ENCODE peak calls at places on chromosomes 11 and 22, in six cellular contexts. G is HCT116, O is right lobe of liver, M is lower lobe of right lung, Z is brain microvascular endothelial cell, Q is lung. S is an unnamed sample.

GRCh38 chr11:111565111-111565720 is 24.7 kb downstream of the LAYN start:
- DNase-seq in G (peak; percentile 63), O (no peak), M (no peak), Z (peak; percentile 79), Q (peak; percentile 75), S (peak; percentile 35)

GRCh38 chr22:19360300-19360792 is 68.8 kb upstream of the CLTCL1 start:
- DNase-seq in G (no peak), O (no peak), M (no peak), Z (no peak), Q (no peak), S (no peak)

GRCh38 chr11:131694526-131695424 is 324.4 kb downstream of the NTM start:
- DNase-seq in G (peak; percentile 13), O (peak; percentile 87), M (peak; percentile 84), Z (peak; percentile 70), Q (peak; percentile 86), S (no peak)

GRCh38 chr11:130300567-130300966 is 14.2 kb downstream of the ZBTB44 start:
- DNase-seq in G (no peak), O (no peak), M (no peak), Z (no peak), Q (no peak), S (no peak)

GRCh38 chr11:124581817-124582216 is 12.0 kb downstream of the OR8A1 start:
- DNase-seq in G (no peak), O (no peak), M (no peak), Z (no peak), Q (no peak), S (no peak)

GRCh38 chr22:49845241-49845640 is 8.4 kb upstream of the ZBED4 start:
- DNase-seq in G (no peak), O (no peak), M (no peak), Z (no peak), Q (no peak), S (no peak)

GRCh38 chr11:62157603-62158002 is 32.4 kb upstream of the SCGB1D1 start:
- DNase-seq in G (no peak), O (no peak), M (no peak), Z (no peak), Q (no peak), S (no peak)

GRCh38 chr11:91955206-91955605 is 269.4 kb upstream of the FAT3 start:
- DNase-seq in G (no peak), O (no peak), M (no peak), Z (no peak), Q (no peak), S (peak; percentile 63)

GRCh38 chr22:38012604-38013072 is 28.3 kb upstream of the SOX10 start:
- DNase-seq in G (no peak), O (no peak), M (no peak), Z (peak; percentile 67), Q (no peak), S (no peak)

GRCh38 chr11:33899383-33900037 is 7.6 kb upstream of the LMO2 start:
- DNase-seq in G (peak; percentile 43), O (no peak), M (peak; percentile 55), Z (peak; percentile 74), Q (peak; percentile 67), S (no peak)

GRCh38 chr11:78476066-78476465 is 58.4 kb upstream of the GAB2 start:
- DNase-seq in G (no peak), O (no peak), M (no peak), Z (no peak), Q (no peak), S (peak; percentile 56)

GRCh38 chr22:30806391-30806861 is 111.8 kb downstream of the OSBP2 start:
- DNase-seq in G (peak; percentile 66), O (no peak), M (no peak), Z (peak; percentile 43), Q (no peak), S (no peak)

GRCh38 chr11:95788921-95789505 is 569 bp downstream of the FAM76B start:
- DNase-seq in G (no peak), O (no peak), M (no peak), Z (peak; percentile 39), Q (peak; percentile 29), S (no peak)
- TF ChIP-seq CTCF in G (no peak), O (peak; percentile 5), M (no peak), Z (peak; percentile 68), Q (no peak), S (peak; percentile 43)

DNA sequence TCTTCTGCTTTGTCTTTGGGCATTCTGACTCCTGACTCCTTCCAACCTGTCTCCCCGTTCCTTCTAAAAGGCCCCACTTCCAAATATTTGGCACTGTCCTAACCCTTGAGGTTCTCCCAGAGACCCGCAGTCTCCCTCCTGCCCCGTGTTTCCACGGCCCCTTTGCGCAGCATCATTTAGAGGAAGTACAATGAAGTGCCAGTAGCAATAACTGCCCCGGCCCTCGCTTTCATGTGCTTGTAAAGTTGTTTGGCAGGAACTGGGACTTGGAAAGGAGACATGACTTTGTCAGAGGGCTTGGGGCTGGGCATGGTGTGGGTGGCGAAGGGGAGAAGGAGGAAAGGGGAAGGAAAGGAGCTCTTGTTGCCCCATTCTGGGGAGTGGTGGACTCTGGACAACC is 2.6 kb downstream of the CD44 start:
- DNase-seq in G (no peak), O (peak; percentile 65), M (peak; percentile 85), Z (no peak), Q (peak; percentile 71), S (no peak)
- H3K4me3 ChIP-seq in G (peak overlapping the region; percentile 97), O (peak overlapping the region; percentile 70), M (peak overlapping the region; percentile 82), Z (peak overlapping the region; percentile 97), Q (peak overlapping the region; percentile 24), S (peak overlapping the region; percentile 88)

GRCh38 chr11:83158474-83158786 is 1.5 kb downstream of the PCF11 start:
- DNase-seq in G (no peak), O (no peak), M (no peak), Z (no peak), Q (no peak), S (no peak)
- TF ChIP-seq CTCF in G (no peak), O (no peak), M (no peak), Z (no peak), Q (no peak), S (no peak)

GRCh38 chr11:30758012-30758411 is 171.9 kb upstream of the MPPED2 start:
- DNase-seq in G (no peak), O (no peak), M (no peak), Z (no peak), Q (no peak), S (no peak)

GRCh38 chr11:30749268-30749667 is 163.1 kb upstream of the MPPED2 start:
- DNase-seq in G (no peak), O (no peak), M (no peak), Z (no peak), Q (no peak), S (no peak)

GRCh38 chr11:30753504-30753903 is 167.4 kb upstream of the MPPED2 start:
- DNase-seq in G (no peak), O (no peak), M (no peak), Z (no peak), Q (no peak), S (no peak)

GRCh38 chr11:30758946-30759501 is 172.9 kb upstream of the MPPED2 start:
- DNase-seq in G (no peak), O (no peak), M (no peak), Z (no peak), Q (no peak), S (no peak)

DNA sequence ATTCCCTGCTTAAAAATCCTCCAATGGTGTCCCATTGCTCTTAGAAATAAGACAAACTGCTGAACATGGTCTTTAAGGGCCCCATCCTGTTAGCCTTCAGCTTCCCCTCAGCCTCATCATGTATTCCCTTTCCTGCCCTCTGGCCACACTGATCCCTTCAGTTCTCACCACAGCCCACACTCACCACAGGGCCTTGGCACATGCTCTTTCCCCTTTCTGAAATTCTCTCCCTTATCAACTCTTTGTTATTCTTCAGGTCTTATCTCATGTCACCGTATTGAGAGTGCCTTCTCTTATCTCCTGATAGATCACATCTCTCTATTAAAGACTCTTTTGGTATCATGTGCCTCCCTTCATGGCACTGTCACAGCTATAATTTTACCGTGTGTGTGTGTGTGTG is 167.8 kb upstream of the MPPED2 start:
- DNase-seq in G (no peak), O (no peak), M (no peak), Z (no peak), Q (no peak), S (no peak)
- H3K4me3 ChIP-seq in G (no peak overlapping the region), O (no peak overlapping the region), M (no peak overlapping the region), Z (no peak overlapping the region), Q (no peak overlapping the region), S (no peak overlapping the region)

GRCh38 chr11:64269380-64270234 is 14.9 kb downstream of the BAD start:
- DNase-seq in G (peak; percentile 99), O (peak; percentile 98), M (peak; percentile 98), Z (peak; percentile 99), Q (peak; percentile 98), S (peak; percentile 98)
- TF ChIP-seq CTCF in G (no peak), O (no peak), M (peak; percentile 19), Z (no peak), Q (no peak), S (no peak)

GRCh38 chr11:65329503-65329902 is 4.1 kb upstream of the DPF2 start:
- DNase-seq in G (no peak), O (no peak), M (no peak), Z (no peak), Q (no peak), S (no peak)
- H3K4me3 ChIP-seq in G (no peak overlapping the region), O (no peak overlapping the region), M (no peak overlapping the region), Z (no peak overlapping the region), Q (no peak overlapping the region), S (no peak overlapping the region)

GRCh38 chr22:45268958-45269844 is 15.5 kb upstream of the UPK3A start:
- DNase-seq in G (no peak), O (peak; percentile 89), M (peak; percentile 90), Z (no peak), Q (peak; percentile 79), S (no peak)
- TF ChIP-seq CTCF in G (peak; percentile 79), O (peak; percentile 96), M (peak; percentile 92), Z (peak; percentile 52), Q (peak; percentile 90), S (peak; percentile 80)

GRCh38 chr11:1523077-1523476 is 36.5 kb upstream of the MOB2 start:
- DNase-seq in G (no peak), O (no peak), M (no peak), Z (no peak), Q (no peak), S (no peak)
- H3K4me3 ChIP-seq in G (no peak overlapping the region), O (no peak overlapping the region), M (no peak overlapping the region), Z (no peak overlapping the region), Q (no peak overlapping the region), S (no peak overlapping the region)

GRCh38 chr11:35274909-35275807 is 136.2 kb downstream of the CD44 start:
- DNase-seq in G (no peak), O (peak; percentile 80), M (peak; percentile 65), Z (no peak), Q (peak; percentile 76), S (no peak)
- TF ChIP-seq CTCF in G (no peak), O (no peak), M (no peak), Z (no peak), Q (no peak), S (peak; percentile 34)

GRCh38 chr11:579830-580601 is 3.7 kb downstream of the PHRF1 start:
- DNase-seq in G (no peak), O (peak; percentile 62), M (no peak), Z (peak; percentile 45), Q (no peak), S (no peak)

GRCh38 chr11:576791-577610 is 731 bp downstream of the PHRF1 start:
- DNase-seq in G (no peak), O (peak; percentile 59), M (no peak), Z (no peak), Q (no peak), S (no peak)

GRCh38 chr11:575996-576756 is at the start of gene PHRF1:
- DNase-seq in G (peak; percentile 88), O (peak; percentile 98), M (peak; percentile 98), Z (peak; percentile 89), Q (peak; percentile 95), S (peak; percentile 55)

GRCh38 chr11:577611-577894 is 1.3 kb downstream of the PHRF1 start:
- DNase-seq in G (no peak), O (no peak), M (no peak), Z (no peak), Q (no peak), S (no peak)

GRCh38 chr11:578276-579035 is 2.2 kb downstream of the PHRF1 start:
- DNase-seq in G (no peak), O (peak; percentile 73), M (no peak), Z (no peak), Q (no peak), S (no peak)
- H3K4me3 ChIP-seq in G (peak overlapping the region; percentile 99), O (peak overlapping the region; percentile 85), M (no peak overlapping the region), Z (peak overlapping the region; percentile 15), Q (peak overlapping the region; percentile 3), S (peak overlapping the region; percentile 97)

S was measured in epithelial cell of proximal tubule.